ENCODE peak calls at places on chromosome 7, in eight cellular contexts. Y is stomach, E is GM23338, M is spleen, R is transverse colon, C is sigmoid colon, T is SK-N-SH, Q is endothelial cell of umbilical vein. D is an unnamed sample.

GRCh38 chr7:73893342-73894101 is 32.6 kb downstream of the TMEM270 start:
- DNase-seq in Y (no peak), E (no peak), M (no peak), R (peak; percentile 27), C (peak; percentile 87), T (no peak), Q (no peak), D (peak; percentile 33)

GRCh38 chr7:136348142-136348541 is 371.0 kb upstream of the MTPN start:
- DNase-seq in Y (no peak), E (no peak), M (no peak), R (no peak), C (no peak), T (no peak), Q (no peak), D (no peak)

GRCh38 chr7:112105584-112106540 is 100.3 kb downstream of the DOCK4 start:
- DNase-seq in Y (no peak), E (no peak), M (no peak), R (no peak), C (no peak), T (no peak), Q (no peak), D (no peak)

GRCh38 chr7:132381742-132382472 is 194.4 kb downstream of the PLXNA4 start:
- DNase-seq in Y (peak; percentile 44), E (no peak), M (peak; percentile 44), R (no peak), C (no peak), T (peak; percentile 41), Q (peak; percentile 52), D (no peak)

GRCh38 chr7:157224627-157225026 is 85.9 kb downstream of the UBE3C start:
- DNase-seq in Y (no peak), E (no peak), M (no peak), R (no peak), C (no peak), T (peak; percentile 48), Q (peak; percentile 25), D (no peak)

GRCh38 chr7:20035279-20035875 is 181.8 kb downstream of the MACC1 start:
- DNase-seq in Y (no peak), E (no peak), M (no peak), R (no peak), C (no peak), T (no peak), Q (no peak), D (no peak)

GRCh38 chr7:47572101-47572460 is 9.8 kb downstream of the TNS3 start:
- DNase-seq in Y (no peak), E (no peak), M (no peak), R (peak; percentile 61), C (no peak), T (no peak), Q (no peak), D (no peak)

GRCh38 chr7:90595801-90596683 is at the start of gene CDK14:
- DNase-seq in Y (peak; percentile 85), E (peak; percentile 91), M (peak; percentile 97), R (peak; percentile 81), C (peak; percentile 90), T (peak; percentile 96), Q (peak; percentile 68), D (peak; percentile 69)

GRCh38 chr7:105654994-105655900 is 74.0 kb upstream of the EFCAB10 start:
- DNase-seq in Y (peak; percentile 68), E (peak; percentile 95), M (no peak), R (peak; percentile 49), C (peak; percentile 67), T (peak; percentile 57), Q (peak; percentile 81), D (no peak)

GRCh38 chr7:108010377-108010776 is 7.4 kb upstream of the LAMB1 start:
- DNase-seq in Y (no peak), E (no peak), M (no peak), R (no peak), C (no peak), T (no peak), Q (no peak), D (no peak)

GRCh38 chr7:129574487-129574886 is 37.0 kb upstream of the NRF1 start:
- DNase-seq in Y (no peak), E (no peak), M (no peak), R (no peak), C (no peak), T (no peak), Q (peak; percentile 69), D (no peak)

GRCh38 chr7:88347098-88347497 is 40.4 kb upstream of the STEAP4 start:
- DNase-seq in Y (peak; percentile 27), E (peak; percentile 21), M (no peak), R (no peak), C (no peak), T (no peak), Q (no peak), D (no peak)

GRCh38 chr7:129792721-129793120 is 160.0 kb downstream of the UBE2H start:
- DNase-seq in Y (no peak), E (no peak), M (peak; percentile 47), R (no peak), C (no peak), T (peak; percentile 38), Q (no peak), D (no peak)

GRCh38 chr7:144907577-144907976 is 71.7 kb upstream of the TPK1 start:
- DNase-seq in Y (no peak), E (no peak), M (no peak), R (no peak), C (no peak), T (no peak), Q (no peak), D (no peak)

GRCh38 chr7:43249808-43250145 is 137.3 kb downstream of the HECW1 start:
- DNase-seq in Y (no peak), E (no peak), M (no peak), R (no peak), C (no peak), T (no peak), Q (no peak), D (no peak)

GRCh38 chr7:151732834-151733585 is 143.9 kb downstream of the PRKAG2 start:
- DNase-seq in Y (no peak), E (no peak), M (no peak), R (no peak), C (no peak), T (no peak), Q (no peak), D (no peak)

GRCh38 chr7:102918865-102919264 is 6.1 kb downstream of the LRRC17 start:
- DNase-seq in Y (no peak), E (no peak), M (no peak), R (no peak), C (no peak), T (no peak), Q (no peak), D (no peak)
- H3K27ac ChIP-seq in Y (no peak overlapping the region), E (no peak overlapping the region), M (no peak overlapping the region), R (no peak overlapping the region), C (no peak overlapping the region), T (no peak overlapping the region), Q (no peak overlapping the region), D (no peak overlapping the region)

GRCh38 chr7:131039836-131040235 is 287.8 kb upstream of the MKLN1 start:
- DNase-seq in Y (no peak), E (no peak), M (no peak), R (no peak), C (no peak), T (no peak), Q (no peak), D (no peak)
- TF ChIP-seq POLR2AphosphoS5 in Y (no peak), E (no peak), M (no peak), R (peak; percentile 3), C (no peak), T (no peak), Q (no peak), D (no peak)

DNA sequence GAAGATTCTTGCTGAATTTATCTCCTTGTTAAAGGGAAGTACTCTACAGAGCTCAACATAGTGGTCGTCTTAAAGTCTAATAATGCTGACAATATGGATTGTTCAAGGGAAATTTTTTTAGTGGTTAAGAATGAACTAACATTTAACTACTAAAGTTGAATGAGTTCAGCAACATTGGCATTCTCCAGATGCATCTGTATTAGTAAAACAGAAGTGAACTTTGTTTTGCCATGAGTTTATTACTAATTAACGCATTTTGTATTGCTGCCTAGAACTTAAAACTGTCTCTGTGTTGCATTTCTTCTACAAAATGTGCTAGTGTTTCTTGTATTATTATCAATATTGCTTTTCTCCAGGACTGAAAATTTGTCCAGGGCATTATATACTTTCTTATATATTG is 67.5 kb downstream of the C1GALT1 start:
- DNase-seq in Y (no peak), E (no peak), M (no peak), R (no peak), C (no peak), T (no peak), Q (no peak), D (no peak)
- TF ChIP-seq CTCF in Y (no peak), E (no peak), M (no peak), R (no peak), C (no peak), T (no peak), Q (no peak), D (no peak)

GRCh38 chr7:92297736-92298135 is 52.0 kb downstream of the ANKIB1 start:
- DNase-seq in Y (no peak), E (peak; percentile 51), M (no peak), R (no peak), C (no peak), T (no peak), Q (no peak), D (no peak)

GRCh38 chr7:92295391-92295790 is 49.6 kb downstream of the ANKIB1 start:
- DNase-seq in Y (no peak), E (no peak), M (no peak), R (no peak), C (no peak), T (no peak), Q (no peak), D (no peak)

GRCh38 chr7:92293887-92294616 is 48.3 kb downstream of the ANKIB1 start:
- DNase-seq in Y (no peak), E (no peak), M (no peak), R (no peak), C (no peak), T (no peak), Q (no peak), D (no peak)

GRCh38 chr7:92296898-92297435 is 51.2 kb downstream of the ANKIB1 start:
- DNase-seq in Y (no peak), E (no peak), M (no peak), R (no peak), C (no peak), T (no peak), Q (no peak), D (no peak)

GRCh38 chr7:92296235-92296634 is 50.5 kb downstream of the ANKIB1 start:
- DNase-seq in Y (no peak), E (no peak), M (no peak), R (no peak), C (no peak), T (no peak), Q (no peak), D (no peak)
- H3K27ac ChIP-seq in Y (no peak overlapping the region), E (no peak overlapping the region), M (peak overlapping the region; percentile 51), R (no peak overlapping the region), C (no peak overlapping the region), T (no peak overlapping the region), Q (no peak overlapping the region), D (no peak overlapping the region)

DNA sequence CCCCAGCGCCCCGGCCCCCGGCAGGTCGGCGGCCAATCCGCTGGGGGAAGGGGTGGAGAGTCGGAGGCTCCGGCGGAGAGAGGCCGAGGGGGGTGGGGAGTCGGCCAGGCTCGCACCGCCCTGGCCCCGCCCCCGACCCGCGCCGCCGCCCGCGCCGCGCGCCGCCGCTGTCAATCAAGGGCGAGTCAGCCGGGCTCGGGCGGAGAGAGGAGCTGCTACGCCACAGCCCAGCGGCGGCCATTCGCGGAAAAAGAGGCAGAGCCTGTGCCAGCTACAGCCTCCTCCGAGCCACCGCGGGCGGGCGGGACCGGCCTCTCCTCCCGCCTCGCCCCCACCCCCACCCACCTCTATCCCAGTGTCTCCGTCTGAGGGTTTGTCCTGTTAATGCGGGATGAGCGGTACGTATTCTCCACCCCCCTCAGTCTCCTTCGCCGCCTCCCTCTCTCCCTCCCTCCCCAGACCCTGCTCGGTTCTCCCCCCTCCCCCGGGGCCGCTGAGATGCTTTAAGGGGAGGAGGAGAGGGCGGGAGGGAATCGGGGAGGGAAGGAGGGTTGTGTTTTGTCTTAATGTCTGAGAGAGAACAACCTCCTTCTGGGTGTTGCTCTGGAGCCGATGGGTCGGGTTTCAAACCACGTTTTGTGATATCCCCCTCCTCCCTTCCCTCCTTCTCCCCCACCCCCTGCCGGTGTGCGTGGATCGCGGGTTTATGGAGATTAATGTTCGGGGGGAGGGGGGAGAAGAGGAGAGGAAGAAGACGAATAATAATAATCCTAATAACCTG is at the start of gene SP4:
- DNase-seq in Y (peak; percentile 96), E (peak; percentile 94), M (peak; percentile 99), R (peak; percentile 97), C (peak; percentile 97), T (peak; percentile 97), Q (peak; percentile 95), D (peak; percentile 94)
- TF ChIP-seq POLR2AphosphoS5 in Y (peak; percentile 81), E (no peak), M (peak; percentile 89), R (peak; percentile 50), C (peak; percentile 77), T (peak; percentile 47), Q (peak; percentile 48), D (peak; percentile 47)